ENCODE peak calls at places on chromosomes 13 and 19, in five cellular contexts. G is astrocyte, S is adrenal gland, D is foreskin fibroblast, B is ascending aorta. J is an unnamed sample.

GRCh38 chr19:23346696-23347095 is 48.6 kb downstream of the ZNF91 start:
- DNase-seq in S (no peak), G (no peak), B (no peak), D (no peak), J (no peak)

GRCh38 chr13:69683921-69684663 is 423.5 kb upstream of the ATXN8OS start:
- DNase-seq in B (no peak), G (no peak), S (no peak), D (no peak), J (no peak)

GRCh38 chr19:46428278-46429141 is at the start of gene PNMA8C:
- DNase-seq in G (peak; percentile 29), D (peak; percentile 86), S (peak; percentile 90), B (peak; percentile 93), J (peak; percentile 45)

GRCh38 chr13:113927661-113928581 is 46.0 kb downstream of the C13orf46 start:
- DNase-seq in G (peak; percentile 87), B (peak; percentile 66), D (peak; percentile 99), S (peak; percentile 10), J (peak; percentile 100)

GRCh38 chr19:45676851-45677263 is 8.8 kb downstream of the GIPR start:
- DNase-seq in S (no peak), D (no peak), G (no peak), B (no peak), J (no peak)

GRCh38 chr13:101305981-101306411 is 110.3 kb downstream of the NALCN start:
- DNase-seq in D (no peak), S (no peak), B (no peak), G (no peak), J (no peak)

GRCh38 chr13:73335226-73335625 is 276.4 kb downstream of the KLF5 start:
- DNase-seq in S (no peak), B (no peak), D (peak; percentile 83), G (peak; percentile 79), J (peak; percentile 62)

GRCh38 chr13:109857803-109858202 is 71.4 kb upstream of the IRS2 start:
- DNase-seq in B (no peak), S (no peak), G (no peak), D (peak; percentile 10), J (no peak)

GRCh38 chr13:99103536-99103935 is 97.1 kb upstream of the UBAC2 start:
- DNase-seq in B (no peak), D (no peak), S (no peak), G (no peak), J (no peak)

GRCh38 chr13:35818577-35819165 is 312.5 kb downstream of the DCLK1 start:
- DNase-seq in D (peak; percentile 60), B (no peak), S (no peak), G (no peak), J (peak; percentile 79)

GRCh38 chr19:27718262-27718661 is 1494.7 kb downstream of the UQCRFS1 start:
- DNase-seq in B (no peak), G (no peak), S (no peak), D (no peak), J (no peak)

GRCh38 chr19:8530061-8530679 is 16.2 kb upstream of the ZNF414 start:
- DNase-seq in G (no peak), B (no peak), S (no peak), D (no peak), J (no peak)

GRCh38 chr19:43469160-43469480 is 3.7 kb upstream of the LYPD3 start:
- DNase-seq in B (no peak), G (no peak), S (no peak), D (peak; percentile 42), J (peak; percentile 47)

GRCh38 chr13:61255035-61255796 is 160.4 kb downstream of the PCDH20 start:
- DNase-seq in S (no peak), D (no peak), B (no peak), G (no peak), J (no peak)

GRCh38 chr19:40549007-40549708 is 27.5 kb upstream of the SHKBP1 start:
- DNase-seq in D (peak; percentile 66), B (no peak), S (no peak), G (peak; percentile 27), J (peak; percentile 28)

GRCh38 chr13:80096383-80096782 is 244.5 kb downstream of the SPRY2 start:
- DNase-seq in D (no peak), S (no peak), B (no peak), G (no peak), J (peak; percentile 12)

GRCh38 chr19:36972594-36972993 is 56.5 kb downstream of the ZNF568 start:
- DNase-seq in B (no peak), S (no peak), G (no peak), D (no peak), J (no peak)

GRCh38 chr13:99610702-99611289 is 109.5 kb downstream of the TM9SF2 start:
- DNase-seq in G (no peak), B (no peak), S (no peak), D (no peak), J (no peak)

GRCh38 chr13:91776650-91777193 is 378.3 kb downstream of the GPC5 start:
- DNase-seq in S (no peak), B (no peak), G (no peak), D (no peak), J (no peak)

GRCh38 chr13:98083507-98083906 is 59.4 kb upstream of the FARP1 start:
- DNase-seq in B (no peak), S (no peak), G (peak; percentile 97), D (peak; percentile 90), J (peak; percentile 96)

GRCh38 chr13:102234618-102235017 is 167.2 kb downstream of the FGF14 start:
- DNase-seq in D (peak; percentile 32), S (no peak), B (no peak), G (no peak), J (no peak)

GRCh38 chr19:29320076-29320475 is 107.1 kb upstream of the UQCRFS1 start:
- DNase-seq in S (no peak), B (no peak), D (no peak), G (no peak), J (no peak)

GRCh38 chr13:54643863-54644262 is 1615.2 kb downstream of the OLFM4 start:
- DNase-seq in S (no peak), G (no peak), B (no peak), D (no peak), J (no peak)

GRCh38 chr19:50432221-50432626 is 468 bp upstream of the MYBPC2 start:
- DNase-seq in G (no peak), D (no peak), S (no peak), B (no peak), J (no peak)

GRCh38 chr13:40132249-40132648 is 476.8 kb downstream of the COG6 start:
- DNase-seq in G (no peak), S (no peak), D (no peak), B (no peak), J (no peak)

GRCh38 chr13:73966331-73966730 is 167.9 kb downstream of the KLF12 start:
- DNase-seq in B (no peak), S (no peak), D (no peak), G (no peak), J (no peak)

GRCh38 chr13:96994030-96994848 is at the start of gene OXGR1:
- DNase-seq in G (no peak), D (peak; percentile 27), S (no peak), B (no peak), J (no peak)

GRCh38 chr19:5542665-5543064 is 25.1 kb downstream of the TINCR start:
- DNase-seq in S (no peak), G (no peak), B (no peak), D (no peak), J (no peak)
- TF ChIP-seq CTCF in S (no peak), G (no peak), B (no peak), D (no peak), J (no peak)

GRCh38 chr13:33575378-33575777 is 242.6 kb upstream of the RFC3 start:
- DNase-seq in B (no peak), D (no peak), G (no peak), S (no peak), J (no peak)

GRCh38 chr13:33577037-33577436 is 240.9 kb upstream of the RFC3 start:
- DNase-seq in G (peak; percentile 25), B (no peak), S (no peak), D (peak; percentile 16), J (no peak)

GRCh38 chr13:33571618-33572017 is 246.3 kb upstream of the RFC3 start:
- DNase-seq in D (no peak), G (no peak), B (no peak), S (no peak), J (no peak)
- H3K4me3 ChIP-seq in D (no peak overlapping the region), G (no peak overlapping the region), B (no peak overlapping the region), S (no peak overlapping the region), J (no peak overlapping the region)

DNA sequence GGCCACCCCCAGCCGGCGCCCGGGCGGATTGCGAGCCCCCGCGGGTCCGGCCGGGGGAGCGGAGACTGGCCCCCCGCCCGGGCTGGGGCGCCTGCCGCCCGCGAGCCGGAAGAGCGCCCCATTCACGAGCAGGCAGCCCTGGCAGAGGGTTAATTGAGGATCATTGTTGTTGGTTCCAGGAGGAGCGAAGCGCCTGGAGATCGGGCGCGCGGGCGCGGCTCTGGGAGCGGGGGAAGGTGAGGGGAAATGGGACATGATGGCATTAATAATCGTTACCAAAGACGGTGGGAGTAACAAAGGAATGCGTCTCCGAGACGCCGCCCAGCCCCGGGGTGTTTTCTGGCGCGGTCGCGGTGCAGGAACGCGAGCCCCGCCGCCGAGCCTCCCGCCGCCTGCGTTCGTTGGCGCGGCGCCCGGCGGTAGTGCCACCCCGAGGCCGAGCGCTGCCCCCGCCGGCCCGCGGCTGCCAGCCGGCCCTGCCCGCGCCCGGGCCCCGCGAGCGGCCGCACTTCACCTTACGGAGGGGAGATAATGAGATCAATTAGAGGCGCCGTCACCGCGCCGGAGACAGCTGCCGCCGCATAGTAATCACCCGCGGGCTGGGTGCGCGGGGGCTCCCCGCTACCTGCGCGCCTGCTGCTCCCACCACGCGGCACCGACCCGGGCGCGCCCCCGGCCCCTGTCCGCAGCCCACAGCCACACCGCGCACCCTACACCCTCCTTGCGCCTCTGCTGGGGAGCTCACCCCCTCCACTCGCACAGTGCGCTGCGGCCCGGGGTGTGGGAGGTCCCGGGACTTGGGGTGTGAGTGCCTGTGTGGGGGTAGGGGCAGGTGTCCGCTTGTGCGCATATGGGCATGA is 2.8 kb downstream of the ZNF536 start:
- DNase-seq in D (peak; percentile 45), G (no peak), S (no peak), B (peak; percentile 24), J (no peak)
- TF ChIP-seq CTCF in D (no peak), G (no peak), S (no peak), B (no peak), J (no peak)

GRCh38 chr19:57886046-57886445 is 2.8 kb downstream of the ZNF814 start:
- DNase-seq in B (no peak), G (no peak), S (no peak), D (no peak), J (no peak)

GRCh38 chr19:57888107-57888493 is 737 bp downstream of the ZNF814 start:
- DNase-seq in G (no peak), B (no peak), S (no peak), D (peak; percentile 20), J (no peak)

GRCh38 chr19:57888494-57889231 is at the start of gene ZNF814:
- DNase-seq in G (peak; percentile 59), D (peak; percentile 91), S (peak; percentile 85), B (peak; percentile 84), J (peak; percentile 79)

DNA sequence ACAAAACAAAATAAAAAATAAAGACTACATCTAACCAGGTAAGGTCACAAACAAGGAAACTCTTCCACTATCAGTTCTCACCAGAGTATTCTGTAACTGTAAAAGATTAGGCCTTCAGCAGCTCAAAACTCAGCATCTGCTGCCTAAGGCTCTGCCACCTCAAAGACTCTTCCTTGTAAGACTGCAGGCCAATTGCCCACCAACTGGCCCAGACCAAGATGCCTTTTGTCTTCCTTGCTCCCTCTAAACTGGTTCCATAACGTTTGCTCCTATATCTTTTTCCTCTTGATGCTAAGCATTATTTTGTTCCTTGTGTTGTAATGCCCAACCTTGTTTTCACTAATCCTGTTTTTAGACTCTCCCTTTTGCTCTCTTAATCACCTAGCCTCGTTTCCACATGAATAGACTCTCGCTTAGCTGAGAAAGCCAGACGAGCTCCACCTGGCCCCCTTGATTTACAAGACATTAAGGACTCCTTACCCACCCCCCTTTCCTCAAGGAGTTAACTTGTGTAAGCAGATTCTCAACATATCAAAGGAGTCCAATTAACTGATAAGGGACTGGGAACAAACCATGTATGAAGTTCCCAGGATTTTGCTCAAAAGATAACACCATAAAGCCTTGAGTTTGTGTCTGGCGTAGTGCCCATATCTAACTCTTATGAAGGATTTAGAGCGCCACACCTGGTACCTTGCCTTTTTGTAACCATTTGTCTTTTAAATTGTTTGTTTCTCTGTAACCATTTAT is 1.5 kb downstream of the ZNF814 start:
- DNase-seq in S (no peak), G (peak; percentile 59), D (no peak), B (no peak), J (no peak)
- H3K4me3 ChIP-seq in S (no peak overlapping the region), G (peak overlapping the region; percentile 83), D (peak overlapping the region; percentile 82), B (peak overlapping the region; percentile 44), J (no peak overlapping the region)

J was measured in AG10803.